ENCODE peak calls at places on chromosomes 12 and 14, in five cellular contexts. Z is iris pigment epithelial cell, H is H7, D is Calu3, L is nephron progenitor cell. U is an unnamed sample.

GRCh38 chr14:63290741-63291286 is 27.9 kb downstream of the GPHB5 start:
- DNase-seq in Z (peak), H (no peak), D (no peak), L (no peak), U (no peak)

GRCh38 chr14:20499108-20499507 is 6.2 kb upstream of the RNASE10 start:
- DNase-seq in Z (peak), H (peak), D (no peak), L (no peak), U (no peak)

GRCh38 chr14:93171366-93171765 is 13.3 kb downstream of the MOAP1 start:
- DNase-seq in Z (peak), H (no peak), D (no peak), L (no peak), U (no peak)

GRCh38 chr12:94495458-94496137 is 35.9 kb upstream of the CEP83 start:
- DNase-seq in Z (no peak), H (no peak), D (no peak), L (no peak), U (no peak)

GRCh38 chr14:37594238-37594915 is 672 bp downstream of the FOXA1 start:
- DNase-seq in Z (peak), H (peak), D (peak), L (peak), U (peak)

GRCh38 chr14:93462479-93462878 is 31.7 kb downstream of the UNC79 start:
- DNase-seq in Z (no peak), H (no peak), D (no peak), L (no peak), U (no peak)

GRCh38 chr12:124827588-124828184 is 36.0 kb downstream of the SCARB1 start:
- DNase-seq in Z (no peak), H (no peak), D (no peak), L (no peak), U (peak)

GRCh38 chr12:132523576-132524331 is 33.8 kb downstream of the FBRSL1 start:
- DNase-seq in Z (peak), H (no peak), D (peak), L (peak), U (peak)

GRCh38 chr12:123948401-123949117 is 24.1 kb downstream of the CCDC92 start:
- DNase-seq in Z (no peak), H (peak), D (no peak), L (no peak), U (no peak)